ENCODE peak calls at places on chromosomes 4 and X, in eight cellular contexts. R is NCI-H1105; D is ovary; I is fibroblast of lung; Y is Jurkat, Clone E6-1; J is body of pancreas; N is KBM-7; L is neural crest cell. M is an unnamed sample.

GRCh38 chr4:23884731-23885130 is 5.1 kb downstream of the PPARGC1A start:
- DNase-seq in D (no peak), Y (no peak), N (no peak), R (no peak), I (no peak), J (no peak), L (no peak), M (no peak)

GRCh38 chrX:13599491-13599890 is 30.1 kb downstream of the EGFL6 start:
- DNase-seq in R (no peak), D (no peak), J (no peak), I (no peak), N (no peak), L (no peak), Y (no peak), M (peak; percentile 0)

GRCh38 chr4:112219826-112220366 is 11.7 kb upstream of the AP1AR start:
- DNase-seq in N (no peak), Y (no peak), L (no peak), R (no peak), J (no peak), D (no peak), I (no peak), M (no peak)

GRCh38 chr4:176185068-176185467 is 10.3 kb downstream of the SPATA4 start:
- DNase-seq in J (no peak), L (no peak), R (no peak), Y (no peak), N (no peak), D (no peak), I (peak; percentile 97), M (no peak)

GRCh38 chr4:2250003-2250763 is 8.3 kb upstream of the HAUS3 start:
- DNase-seq in I (no peak), R (no peak), L (peak; percentile 1), N (no peak), J (peak; percentile 11), D (peak; percentile 26), Y (no peak), M (no peak)

GRCh38 chrX:140661657-140662056 is 47.9 kb upstream of the LINC00632 start:
- DNase-seq in D (no peak), R (no peak), N (peak; percentile 1), I (peak; percentile 2), L (no peak), J (no peak), Y (no peak), M (no peak)

GRCh38 chr4:6337331-6337935 is 67.8 kb downstream of the WFS1 start:
- DNase-seq in R (no peak), L (no peak), Y (no peak), N (no peak), J (peak; percentile 60), D (peak; percentile 7), I (no peak), M (no peak)

GRCh38 chr4:2104556-2105345 is 45.6 kb downstream of the NAT8L start:
- DNase-seq in I (no peak), L (no peak), Y (no peak), N (no peak), D (no peak), R (no peak), J (no peak), M (no peak)

GRCh38 chrX:41909068-41909467 is 14.3 kb downstream of the CASK start:
- DNase-seq in I (no peak), J (no peak), N (no peak), R (no peak), D (no peak), Y (peak; percentile 65), L (no peak), M (no peak)